ENCODE peak calls at places on chromosomes 6 and 20, in four cellular contexts. Z is K562, L is A549, C is IMR-90. V is an unnamed sample.
A peak's percentile ranks its signal among the peaks of the same experiment; 100 is the strongest.

GRCh38 chr6:20252311-20252710 is 40.0 kb upstream of the MBOAT1 start:
- DNase-seq in Z (no peak), L (no peak), C (no peak), V (no peak)

GRCh38 chr6:53813096-53813495 is 18.3 kb downstream of the LRRC1 start:
- DNase-seq in Z (no peak), L (no peak), C (no peak), V (no peak)

GRCh38 chr6:116218172-116218633 is 35.7 kb downstream of the TSPYL4 start:
- DNase-seq in Z (no peak), L (no peak), C (peak; percentile 31), V (no peak)

GRCh38 chr20:18256440-18257090 is 31.8 kb upstream of the ZNF133 start:
- DNase-seq in Z (peak; percentile 44), L (no peak), C (no peak), V (no peak)

GRCh38 chr6:139597087-139597763 is 222.8 kb upstream of the CITED2 start:
- DNase-seq in Z (no peak), L (no peak), C (no peak), V (no peak)

GRCh38 chr20:61439251-61439650 is 187.2 kb downstream of the CDH4 start:
- DNase-seq in Z (no peak), L (no peak), C (no peak), V (no peak)

GRCh38 chr6:122286512-122286911 is 112.9 kb upstream of the HSF2 start:
- DNase-seq in Z (no peak), L (no peak), C (no peak), V (no peak)

GRCh38 chr20:58209652-58210397 is 18.6 kb downstream of the ANKRD60 start:
- DNase-seq in Z (peak; percentile 94), L (peak; percentile 80), C (peak; percentile 65), V (peak; percentile 17)

GRCh38 chr20:9573598-9573997 is 59.2 kb downstream of the LAMP5 start:
- DNase-seq in Z (no peak), L (no peak), C (no peak), V (no peak)
- TF ChIP-seq ELK1 in Z (no peak), L (no peak), C (no peak), V (no peak)

DNA sequence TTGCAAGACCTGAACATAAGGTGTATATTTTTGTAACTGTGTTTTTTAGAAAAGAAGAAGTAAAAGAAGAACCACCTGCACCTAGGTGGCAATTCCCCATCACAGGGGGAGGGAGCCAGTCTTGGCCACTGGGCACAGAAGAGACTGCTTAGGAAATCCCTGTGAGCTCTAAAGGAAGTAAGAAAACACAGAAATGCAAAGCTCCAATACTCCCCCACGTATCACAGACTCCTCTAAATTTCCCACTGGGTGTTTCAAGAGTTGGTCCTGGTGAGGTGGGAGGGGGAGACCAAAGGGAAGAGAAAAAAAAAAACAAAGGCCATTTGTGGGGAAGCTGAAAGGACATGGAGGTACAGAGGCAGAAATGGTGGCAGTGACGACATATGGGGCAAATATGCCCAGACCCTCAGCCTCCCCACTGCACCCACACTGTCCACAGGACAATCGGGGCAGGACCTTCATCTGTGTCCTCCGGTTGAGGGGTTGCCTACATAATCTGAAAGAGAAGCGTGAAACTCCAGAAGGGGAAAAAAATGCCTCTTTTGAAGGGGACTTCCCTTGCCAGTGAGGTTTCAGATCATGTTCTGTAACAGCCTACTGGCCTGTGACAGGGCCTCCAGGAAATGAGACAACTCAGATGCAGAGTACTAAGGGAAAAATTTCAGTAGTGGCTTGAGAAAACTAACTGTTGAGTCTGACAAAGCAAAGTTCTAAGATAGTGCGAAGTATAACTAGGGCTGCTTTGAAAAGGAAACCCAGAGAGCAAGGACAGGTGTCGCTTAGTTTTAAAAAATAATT is 226.2 kb upstream of the MARCKS start:
- DNase-seq in Z (no peak), L (no peak), C (peak; percentile 86), V (peak; percentile 97)
- TF ChIP-seq ELK1 in Z (no peak), L (no peak), C (no peak), V (no peak)

DNA sequence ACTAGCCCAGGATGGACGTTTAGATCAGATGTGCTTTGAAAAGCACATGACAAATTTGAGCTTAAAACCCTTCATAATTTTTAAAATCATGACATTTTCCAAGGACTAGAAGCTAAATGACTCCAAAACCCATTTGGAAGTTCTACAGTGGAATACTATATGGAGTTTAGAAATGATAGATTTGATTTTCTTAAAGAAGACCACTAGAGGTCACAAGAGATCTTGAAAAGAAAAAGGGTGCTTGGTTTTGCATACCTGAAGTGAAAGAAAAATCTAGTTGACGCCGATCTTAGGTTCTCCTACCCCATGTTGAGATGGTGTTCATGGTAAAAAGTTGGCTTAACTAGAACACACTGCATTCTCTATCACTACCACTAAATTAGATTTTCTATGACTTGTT is 31.5 kb downstream of the CFAP61 start:
- DNase-seq in Z (peak; percentile 6), L (peak; percentile 29), C (peak; percentile 20), V (peak; percentile 2)
- TF ChIP-seq ELK1 in Z (no peak), L (no peak), C (no peak), V (no peak)

GRCh38 chr6:24996145-24996836 is 60.5 kb upstream of the RIPOR2 start:
- DNase-seq in Z (no peak), L (no peak), C (no peak), V (no peak)
- TF ChIP-seq ELK1 in Z (no peak), L (no peak), C (no peak), V (no peak)

GRCh38 chr6:129766959-129767728 is 57.2 kb upstream of the ARHGAP18 start:
- DNase-seq in Z (peak; percentile 25), L (no peak), C (peak; percentile 77), V (no peak)
- TF ChIP-seq ELK1 in Z (no peak), L (no peak), C (no peak), V (no peak)

GRCh38 chr6:48423640-48424365 is 312.8 kb upstream of the PTCHD4 start:
- DNase-seq in Z (no peak), L (no peak), C (peak; percentile 65), V (no peak)
- TF ChIP-seq ELK1 in Z (no peak), L (no peak), C (no peak), V (no peak)

GRCh38 chr6:153024401-153025017 is 22.0 kb upstream of the MTRF1L start:
- DNase-seq in Z (peak; percentile 65), L (peak; percentile 34), C (peak; percentile 56), V (peak; percentile 45)
- TF ChIP-seq ELK1 in Z (no peak), L (no peak), C (no peak), V (no peak)

GRCh38 chr20:5181955-5182354 is 55.1 kb downstream of the CDS2 start:
- DNase-seq in Z (no peak), L (no peak), C (peak; percentile 80), V (no peak)
- TF ChIP-seq ELK1 in Z (no peak), L (no peak), C (no peak), V (no peak)